ENCODE peak calls at places on chromosomes 2 and 18, in five cellular contexts. V is ovary; U is CD8-positive, alpha-beta T cell; F is neural progenitor cell; X is heart right ventricle. Q is an unnamed sample.

GRCh38 chr2:189899101-189899500 is 114.9 kb downstream of the PMS1 start:
- DNase-seq in X (no peak), U (no peak), F (no peak), V (no peak), Q (no peak)

GRCh38 chr2:70202236-70202806 is 11.5 kb upstream of the C2orf42 start:
- DNase-seq in F (no peak), V (no peak), U (no peak), X (no peak), Q (peak; percentile 20)

GRCh38 chr2:71882949-71883472 is 264.7 kb downstream of the CYP26B1 start:
- DNase-seq in X (peak; percentile 82), U (no peak), F (no peak), V (peak; percentile 53), Q (peak; percentile 73)

GRCh38 chr18:76874643-76875389 is 52.5 kb downstream of the ZNF236 start:
- DNase-seq in U (no peak), X (no peak), V (no peak), F (peak; percentile 30), Q (peak; percentile 20)

GRCh38 chr18:65468881-65469280 is 281.9 kb upstream of the CDH7 start:
- DNase-seq in X (no peak), F (no peak), V (no peak), U (no peak), Q (no peak)

GRCh38 chr2:122300758-122301157 is 545.3 kb downstream of the TSN start:
- DNase-seq in X (no peak), F (no peak), V (no peak), U (no peak), Q (no peak)

GRCh38 chr18:11994708-11995444 is 13.6 kb downstream of the IMPA2 start:
- DNase-seq in U (no peak), X (no peak), V (no peak), F (peak; percentile 41), Q (no peak)

GRCh38 chr2:240931319-240931949 is 25.3 kb downstream of the CROCC2 start:
- DNase-seq in U (no peak), V (no peak), X (no peak), F (no peak), Q (no peak)

GRCh38 chr2:111118455-111119003 is 2.2 kb upstream of the BCL2L11 start:
- DNase-seq in X (peak; percentile 36), U (no peak), V (peak; percentile 38), F (peak; percentile 63), Q (no peak)

GRCh38 chr2:2887772-2888387 is 489.7 kb downstream of the EIPR1 start:
- DNase-seq in F (no peak), X (no peak), U (no peak), V (no peak), Q (no peak)

GRCh38 chr2:68031546-68032160 is 31.2 kb downstream of the C1D start:
- DNase-seq in X (no peak), F (peak; percentile 65), V (no peak), U (no peak), Q (no peak)

GRCh38 chr18:36786686-36787085 is 42.1 kb downstream of the TPGS2 start:
- DNase-seq in V (no peak), U (no peak), X (peak; percentile 67), F (no peak), Q (peak; percentile 61)

GRCh38 chr2:219215871-219216536 is 2.8 kb downstream of the ABCB6 start:
- DNase-seq in X (no peak), V (no peak), U (no peak), F (no peak), Q (no peak)

GRCh38 chr18:13247506-13247905 is 28.9 kb downstream of the LDLRAD4 start:
- DNase-seq in U (no peak), F (no peak), X (no peak), V (no peak), Q (no peak)

GRCh38 chr2:10059552-10060335 is 16.4 kb downstream of the KLF11 start:
- DNase-seq in X (no peak), V (peak; percentile 57), U (no peak), F (no peak), Q (no peak)

GRCh38 chr2:11050565-11050964 is 104.7 kb upstream of the SLC66A3 start:
- DNase-seq in V (no peak), X (no peak), F (no peak), U (no peak), Q (no peak)

GRCh38 chr2:239260546-239261327 is 140.1 kb downstream of the HDAC4 start:
- DNase-seq in U (no peak), F (no peak), V (no peak), X (no peak), Q (no peak)

GRCh38 chr2:43400508-43400907 is 174.1 kb upstream of the ZFP36L2 start:
- DNase-seq in X (no peak), F (no peak), U (no peak), V (no peak), Q (no peak)

DNA sequence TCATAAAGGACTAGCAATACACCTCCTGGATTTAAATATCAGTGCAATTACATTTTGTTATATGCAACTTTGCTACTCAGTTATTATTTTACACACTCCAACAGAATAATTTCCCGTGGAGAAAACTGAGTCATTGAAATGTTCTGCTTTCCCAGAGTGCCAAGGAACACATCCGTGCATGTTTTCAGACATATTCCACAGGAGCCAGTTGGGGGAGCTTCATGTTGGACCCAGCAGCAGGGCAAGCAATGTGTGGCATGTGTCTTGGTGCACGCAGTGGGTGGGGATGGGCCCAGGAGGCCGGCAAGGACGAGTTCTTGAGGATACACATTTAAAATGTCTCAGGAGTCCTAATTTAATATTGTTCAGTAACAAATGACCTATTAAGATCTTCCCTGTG is 14.4 kb upstream of the SMIM21 start:
- DNase-seq in X (no peak), F (no peak), V (no peak), U (no peak), Q (no peak)
- H3K4me1 ChIP-seq in X (no peaks in the 10 kb centered on the region), F (no peaks in the 10 kb centered on the region), V (no peaks in the 10 kb centered on the region), U (peaks cover 8% of the 10 kb centered on the region), Q (no peaks in the 10 kb centered on the region)

DNA sequence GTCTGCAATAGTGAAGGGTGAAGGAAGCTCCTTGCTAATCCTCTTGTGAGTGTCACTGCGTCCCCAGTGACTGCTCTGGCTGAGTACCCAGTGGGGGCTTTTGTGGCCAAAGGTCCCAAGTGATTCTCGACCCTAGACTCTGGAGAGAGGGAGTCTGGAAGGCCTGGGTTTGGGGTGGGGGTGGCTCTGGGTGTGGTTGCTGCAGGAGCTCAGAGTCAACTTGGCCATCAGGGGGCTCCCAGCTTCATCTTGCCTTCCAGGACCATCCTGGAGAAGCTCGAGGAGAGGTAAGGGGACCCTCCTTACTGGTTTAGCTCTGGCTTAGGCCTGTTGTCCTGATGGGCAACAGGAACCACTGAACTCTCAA is 581 bp downstream of the PSD4 start:
- DNase-seq in F (no peak), X (no peak), V (no peak), U (no peak), Q (no peak)
- H3K4me3 ChIP-seq in F (no peak overlapping the region), X (peak overlapping the region; percentile 3), V (no peak overlapping the region), U (peak overlapping the region; percentile 91), Q (no peak overlapping the region)

GRCh38 chr2:203777030-203777429 is 70.6 kb downstream of the CD28 start:
- DNase-seq in F (no peak), V (no peak), X (no peak), U (no peak), Q (no peak)
- H3K4me1 ChIP-seq in F (no peaks in the 10 kb centered on the region), V (no peaks in the 10 kb centered on the region), X (no peaks in the 10 kb centered on the region), U (peaks cover 16% of the 10 kb centered on the region), Q (no peaks in the 10 kb centered on the region)

DNA sequence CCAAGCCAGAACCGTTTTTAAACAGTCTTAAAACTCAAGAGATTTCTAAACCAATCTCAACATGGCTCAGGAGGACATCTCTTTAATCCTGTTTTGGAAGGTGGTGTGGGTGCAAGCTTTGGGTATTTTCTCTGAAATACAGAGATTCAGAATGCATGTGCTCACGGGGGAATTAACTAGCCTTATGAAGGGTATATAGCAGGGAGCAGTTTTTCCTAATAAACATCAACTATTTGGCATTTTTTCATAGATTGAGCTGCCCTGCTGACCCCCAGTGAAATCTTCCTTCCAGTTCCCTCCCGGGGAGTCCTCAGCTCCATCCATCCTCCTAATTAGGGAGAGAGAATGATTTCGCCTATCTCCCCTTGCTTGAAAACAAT is 122.6 kb downstream of the SMAD7 start:
- DNase-seq in U (no peak), X (no peak), F (no peak), V (no peak), Q (no peak)
- H3K4me3 ChIP-seq in U (no peak overlapping the region), X (peak overlapping the region; percentile 2), F (peak overlapping the region; percentile 21), V (no peak overlapping the region), Q (no peak overlapping the region)

GRCh38 chr18:78625895-78626294 is 353.7 kb upstream of the SALL3 start:
- DNase-seq in V (no peak), U (no peak), X (no peak), F (no peak), Q (no peak)
- H3K4me1 ChIP-seq in V (no peaks in the 10 kb centered on the region), U (no peaks in the 10 kb centered on the region), X (no peaks in the 10 kb centered on the region), F (peaks cover 11% of the 10 kb centered on the region), Q (no peaks in the 10 kb centered on the region)

GRCh38 chr2:112605926-112606325 is 21.5 kb downstream of the CHCHD5 start:
- DNase-seq in F (no peak), V (no peak), X (no peak), U (no peak), Q (no peak)

GRCh38 chr2:112607680-112608438 is 23.4 kb downstream of the CHCHD5 start:
- DNase-seq in X (no peak), U (no peak), V (no peak), F (no peak), Q (peak; percentile 64)

GRCh38 chr2:112603731-112604130 is 19.3 kb downstream of the CHCHD5 start:
- DNase-seq in V (no peak), U (no peak), F (no peak), X (no peak), Q (no peak)

GRCh38 chr2:112604952-112605351 is 20.5 kb downstream of the CHCHD5 start:
- DNase-seq in F (no peak), X (no peak), U (no peak), V (no peak), Q (no peak)

DNA sequence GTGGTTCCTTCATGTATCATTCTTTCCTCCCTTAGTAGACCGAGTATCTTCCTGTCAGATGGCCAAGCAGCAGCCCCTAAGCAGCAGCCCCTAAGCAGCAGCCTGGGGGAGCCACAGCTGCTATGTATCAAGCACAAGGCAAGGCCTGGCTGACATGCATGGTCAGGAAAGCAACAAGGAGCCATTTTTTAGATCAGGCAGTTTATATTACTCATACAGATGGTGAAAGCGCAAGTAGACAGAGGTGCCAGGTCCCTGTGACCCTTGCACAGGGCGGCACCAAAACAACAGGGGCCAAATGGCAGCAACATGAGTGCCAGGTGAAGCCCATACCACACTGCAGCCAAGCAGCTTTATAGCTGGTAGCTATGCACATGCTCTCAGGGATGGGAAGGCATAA is 22.2 kb downstream of the CHCHD5 start:
- DNase-seq in X (no peak), U (no peak), F (no peak), V (no peak), Q (no peak)
- H3K4me3 ChIP-seq in X (no peak overlapping the region), U (no peak overlapping the region), F (no peak overlapping the region), V (no peak overlapping the region), Q (no peak overlapping the region)